ENCODE peak calls at places on chromosomes 16 and 17, in eight cellular contexts. J is A549; S is CD8-positive, alpha-beta memory T cell; V is ovary; A is mammary epithelial cell; W is pancreas; M is upper lobe of right lung; R is neuronal stem cell. D is an unnamed sample.

GRCh38 chr16:82675300-82675699 is 48.5 kb downstream of the CDH13 start:
- DNase-seq in J (no peak), S (no peak), V (no peak), A (no peak), W (no peak), M (no peak), R (no peak), D (no peak)

GRCh38 chr17:79835470-79835899 is 3.8 kb downstream of the CBX4 start:
- DNase-seq in J (no peak), S (no peak), V (no peak), A (no peak), W (peak), M (no peak), R (no peak), D (peak)

GRCh38 chr17:59785091-59785799 is 77.8 kb downstream of the VMP1 start:
- DNase-seq in J (no peak), S (no peak), V (no peak), A (no peak), W (no peak), M (no peak), R (no peak), D (no peak)

GRCh38 chr17:37045271-37045946 is 96.7 kb downstream of the AATF start:
- DNase-seq in J (no peak), S (no peak), V (no peak), A (no peak), W (no peak), M (no peak), R (peak), D (peak)

GRCh38 chr16:65122974-65123845 is 1.3 kb upstream of the CDH11 start:
- DNase-seq in J (no peak), S (no peak), V (peak), A (no peak), W (no peak), M (peak), R (peak), D (peak)

GRCh38 chr16:53429221-53429943 is 4.9 kb upstream of the RBL2 start:
- DNase-seq in J (no peak), S (no peak), V (no peak), A (peak), W (peak), M (no peak), R (no peak), D (no peak)

GRCh38 chr17:4161560-4162221 is 18.7 kb downstream of the CYB5D2 start:
- DNase-seq in J (no peak), S (no peak), V (no peak), A (no peak), W (no peak), M (no peak), R (no peak), D (no peak)

GRCh38 chr16:74951676-74952075 is 33.2 kb downstream of the WDR59 start:
- DNase-seq in J (no peak), S (no peak), V (no peak), A (no peak), W (no peak), M (no peak), R (no peak), D (no peak)

GRCh38 chr17:81832608-81833159 is 407 bp downstream of the MCRIP1 start:
- DNase-seq in J (no peak), S (peak), V (no peak), A (peak), W (no peak), M (peak), R (no peak), D (peak)

GRCh38 chr17:29116652-29117439 is 63.4 kb downstream of the MYO18A start:
- DNase-seq in J (peak), S (peak), V (peak), A (peak), W (peak), M (peak), R (peak), D (peak)

GRCh38 chr17:8710766-8711165 is 33.9 kb downstream of the CCDC42 start:
- DNase-seq in J (no peak), S (no peak), V (no peak), A (no peak), W (no peak), M (no peak), R (no peak), D (no peak)

GRCh38 chr17:8713315-8713714 is 31.3 kb downstream of the CCDC42 start:
- DNase-seq in J (no peak), S (no peak), V (no peak), A (no peak), W (no peak), M (no peak), R (no peak), D (no peak)

GRCh38 chr17:8713878-8714277 is 30.8 kb downstream of the CCDC42 start:
- DNase-seq in J (no peak), S (no peak), V (no peak), A (no peak), W (no peak), M (no peak), R (no peak), D (no peak)

GRCh38 chr17:8711291-8711690 is 33.3 kb downstream of the CCDC42 start:
- DNase-seq in J (no peak), S (no peak), V (no peak), A (no peak), W (no peak), M (no peak), R (no peak), D (no peak)

GRCh38 chr17:8712698-8713097 is 31.9 kb downstream of the CCDC42 start:
- DNase-seq in J (no peak), S (no peak), V (no peak), A (no peak), W (no peak), M (no peak), R (no peak), D (no peak)
- H3K27ac ChIP-seq in J (no peak), S (no peak), V (no peak), A (no peak), W (no peak), M (no peak), R (no peak), D (no peak)

DNA sequence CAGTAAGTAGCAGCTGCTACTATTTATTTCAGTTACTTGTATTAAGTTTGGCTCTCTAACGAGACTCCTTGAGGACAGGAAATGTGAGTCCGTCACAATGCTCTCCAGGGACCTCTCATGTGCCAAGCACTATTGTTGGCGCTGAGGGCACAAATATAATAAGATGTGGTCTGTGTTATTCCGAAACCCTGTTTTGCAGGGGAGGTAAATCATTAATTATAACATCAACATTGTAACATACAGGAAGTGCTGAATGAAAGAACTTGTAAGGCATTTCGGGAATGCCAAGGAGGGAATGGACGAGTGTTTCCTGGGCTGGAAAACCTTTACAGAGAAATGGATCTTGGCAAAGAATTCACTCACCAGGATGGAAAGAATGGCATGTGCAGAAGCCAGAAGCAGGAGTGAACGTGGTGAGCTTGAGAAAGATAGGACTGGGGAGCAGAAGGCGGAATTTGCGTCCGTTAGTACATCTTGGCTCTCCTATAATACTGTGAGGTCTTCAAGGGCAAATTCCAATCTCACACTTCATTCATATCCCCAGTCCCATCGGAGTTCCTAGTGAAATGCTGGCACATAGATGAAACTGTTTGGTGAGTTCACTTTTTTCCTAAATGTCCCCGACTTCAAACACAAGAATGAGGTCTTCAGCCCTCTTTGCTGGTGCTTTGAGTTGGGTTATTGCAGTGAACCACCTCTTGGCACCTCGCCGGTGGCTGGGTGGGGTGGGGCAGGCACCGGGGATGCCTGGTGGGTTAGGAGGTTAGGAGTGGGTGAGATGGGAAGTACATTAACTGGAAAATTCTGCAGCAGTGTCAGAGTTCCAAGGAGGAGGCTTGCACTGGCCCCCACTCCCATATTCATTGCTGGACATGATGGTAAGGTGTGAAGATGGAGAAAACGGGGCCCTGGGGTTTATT is 11.5 kb downstream of the TAC4 start:
- DNase-seq in J (peak), S (no peak), V (no peak), A (no peak), W (no peak), M (no peak), R (no peak), D (no peak)
- H3K4me3 ChIP-seq in J (peak), S (no peak), V (no peak), A (no peak), W (no peak), M (no peak), R (no peak), D (no peak)

DNA sequence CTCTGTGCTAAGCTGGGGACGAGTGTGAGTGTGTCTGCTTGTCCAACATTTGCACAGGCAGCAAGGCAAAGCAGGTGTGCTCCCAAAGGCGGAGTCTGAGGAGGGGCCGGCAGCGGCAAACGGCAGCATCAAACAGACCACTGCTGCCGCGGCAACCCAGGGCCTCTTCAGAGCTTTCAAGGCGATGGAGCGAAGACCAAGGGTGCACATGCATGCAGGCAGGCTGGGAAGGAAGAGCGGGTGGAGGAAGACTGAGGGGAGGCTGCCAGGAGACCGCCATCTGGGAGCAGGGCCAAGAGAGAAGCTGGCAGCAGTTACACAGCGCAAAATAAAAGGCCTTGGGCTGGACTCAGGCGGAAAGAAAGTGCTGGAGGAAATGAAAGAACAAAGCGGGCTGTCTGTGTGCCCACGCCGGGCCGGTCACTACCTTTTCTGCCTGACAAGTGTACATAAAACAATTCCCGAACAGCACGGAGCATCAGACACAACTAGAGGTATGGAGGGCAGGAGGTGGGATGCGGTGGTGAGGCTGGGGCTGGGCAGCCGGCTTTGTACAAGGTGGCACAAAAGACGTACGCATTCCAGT is 8.5 kb downstream of the TIMM22 start:
- DNase-seq in J (no peak), S (no peak), V (peak), A (no peak), W (peak), M (no peak), R (no peak), D (no peak)
- H3K27ac ChIP-seq in J (no peak), S (no peak), V (no peak), A (no peak), W (peak), M (peak), R (no peak), D (peak)

DNA sequence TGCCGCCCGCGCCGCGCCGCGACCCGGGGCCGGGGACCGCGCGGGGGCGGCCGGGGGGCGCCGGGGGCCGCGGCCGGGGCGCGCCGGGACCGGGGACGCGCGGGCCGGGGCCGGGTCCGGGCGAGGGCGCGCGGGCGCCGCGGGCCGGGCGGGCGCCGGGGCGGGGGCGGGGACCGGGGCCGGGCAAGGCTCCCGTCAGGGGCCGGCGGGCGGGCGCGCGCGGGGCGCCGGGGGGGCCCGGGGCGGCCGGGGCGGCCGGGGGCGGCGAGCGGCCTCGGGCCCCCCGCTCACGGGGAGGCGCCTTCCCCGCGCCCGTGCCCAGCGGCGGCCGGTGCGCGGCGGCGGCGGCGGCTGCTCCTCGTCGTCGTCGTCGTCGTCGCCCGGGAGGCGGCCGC is 586 bp downstream of the ZCCHC14 start:
- DNase-seq in J (no peak), S (no peak), V (no peak), A (no peak), W (no peak), M (no peak), R (no peak), D (no peak)
- H3K4me3 ChIP-seq in J (peak), S (no peak), V (peak), A (peak), W (no peak), M (peak), R (peak), D (peak)

DNA sequence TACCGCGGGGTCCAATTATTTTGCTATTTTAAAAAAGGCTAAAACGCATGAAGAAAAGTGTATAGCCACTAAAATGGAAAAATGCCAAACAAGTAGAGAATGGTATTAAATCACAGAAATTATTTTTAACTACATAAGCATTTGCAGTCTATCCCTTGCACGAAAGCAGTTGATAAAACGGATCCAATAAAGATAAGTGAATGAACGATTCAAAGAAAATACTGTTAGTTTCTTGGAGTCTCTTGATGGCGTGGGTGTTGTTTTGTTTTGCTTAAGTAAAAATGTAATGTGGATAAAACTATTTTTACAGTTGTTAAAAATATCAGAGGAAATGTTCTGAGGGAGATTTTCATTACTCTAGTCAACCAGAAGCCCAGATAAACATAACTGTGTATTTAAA is 9.3 kb downstream of the HS3ST3A1 start:
- DNase-seq in J (no peak), S (no peak), V (no peak), A (no peak), W (no peak), M (no peak), R (no peak), D (no peak)
- H3K27ac ChIP-seq in J (no peak), S (no peak), V (no peak), A (no peak), W (no peak), M (no peak), R (no peak), D (no peak)

GRCh38 chr17:18187226-18187625 is 3.6 kb downstream of the ALKBH5 start:
- DNase-seq in J (no peak), S (no peak), V (no peak), A (peak), W (no peak), M (no peak), R (no peak), D (peak)

GRCh38 chr17:18184143-18185007 is 747 bp downstream of the ALKBH5 start:
- DNase-seq in J (no peak), S (peak), V (peak), A (peak), W (peak), M (peak), R (peak), D (peak)

GRCh38 chr17:18185832-18186231 is 2.2 kb downstream of the ALKBH5 start:
- DNase-seq in J (no peak), S (no peak), V (no peak), A (no peak), W (no peak), M (no peak), R (no peak), D (no peak)

GRCh38 chr17:18186271-18186982 is 2.8 kb downstream of the ALKBH5 start:
- DNase-seq in J (no peak), S (no peak), V (no peak), A (no peak), W (no peak), M (no peak), R (no peak), D (peak)

DNA sequence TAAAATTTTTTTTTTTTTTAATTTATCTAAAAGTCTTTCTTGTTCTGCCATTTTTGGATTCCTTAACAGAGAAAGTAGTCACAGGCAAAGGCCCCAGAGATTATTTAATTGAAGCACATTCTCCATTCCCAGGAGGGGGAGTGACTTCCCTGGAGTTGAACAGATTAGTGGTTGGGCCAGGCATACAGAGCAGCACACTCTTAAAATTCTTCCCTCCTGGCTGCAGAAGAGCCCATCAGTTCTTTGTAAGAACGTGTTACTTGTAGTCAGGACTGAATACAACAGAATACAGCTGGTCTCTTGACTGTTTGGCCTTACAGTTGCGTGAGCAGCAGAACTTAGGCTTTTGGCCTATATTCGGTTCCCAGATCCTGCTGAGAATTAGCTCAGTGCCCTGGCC is 1.8 kb downstream of the ALKBH5 start:
- DNase-seq in J (no peak), S (no peak), V (no peak), A (no peak), W (no peak), M (no peak), R (no peak), D (peak)
- H3K4me3 ChIP-seq in J (peak), S (peak), V (peak), A (peak), W (peak), M (peak), R (no peak), D (peak)

GRCh38 chr17:64007838-64008282 is 9.7 kb downstream of the PRR29 start:
- DNase-seq in J (no peak), S (no peak), V (no peak), A (no peak), W (no peak), M (peak), R (no peak), D (no peak)
- H3K27ac ChIP-seq in J (peak), S (no peak), V (no peak), A (no peak), W (no peak), M (peak), R (no peak), D (no peak)

GRCh38 chr17:43368740-43369506 is 29.9 kb upstream of the ARL4D start:
- DNase-seq in J (peak), S (peak), V (peak), A (peak), W (peak), M (peak), R (peak), D (peak)

GRCh38 chr17:43372273-43372911 is 26.4 kb upstream of the ARL4D start:
- DNase-seq in J (no peak), S (no peak), V (peak), A (no peak), W (no peak), M (no peak), R (no peak), D (peak)

GRCh38 chr17:43371227-43371821 is 27.5 kb upstream of the ARL4D start:
- DNase-seq in J (no peak), S (no peak), V (no peak), A (no peak), W (no peak), M (no peak), R (no peak), D (no peak)

GRCh38 chr17:43367588-43368242 is 31.1 kb upstream of the ARL4D start:
- DNase-seq in J (peak), S (no peak), V (peak), A (peak), W (no peak), M (no peak), R (peak), D (peak)

GRCh38 chr17:43369986-43370385 is 28.8 kb upstream of the ARL4D start:
- DNase-seq in J (no peak), S (no peak), V (no peak), A (no peak), W (no peak), M (no peak), R (no peak), D (no peak)
- H3K4me3 ChIP-seq in J (peak), S (no peak), V (no peak), A (no peak), W (no peak), M (peak), R (no peak), D (no peak)

GRCh38 chr17:78738698-78739097 is 43.4 kb downstream of the CYTH1 start:
- DNase-seq in J (no peak), S (no peak), V (no peak), A (no peak), W (no peak), M (no peak), R (no peak), D (no peak)
- H3K27ac ChIP-seq in J (no peak), S (no peak), V (no peak), A (no peak), W (no peak), M (no peak), R (no peak), D (no peak)

DNA sequence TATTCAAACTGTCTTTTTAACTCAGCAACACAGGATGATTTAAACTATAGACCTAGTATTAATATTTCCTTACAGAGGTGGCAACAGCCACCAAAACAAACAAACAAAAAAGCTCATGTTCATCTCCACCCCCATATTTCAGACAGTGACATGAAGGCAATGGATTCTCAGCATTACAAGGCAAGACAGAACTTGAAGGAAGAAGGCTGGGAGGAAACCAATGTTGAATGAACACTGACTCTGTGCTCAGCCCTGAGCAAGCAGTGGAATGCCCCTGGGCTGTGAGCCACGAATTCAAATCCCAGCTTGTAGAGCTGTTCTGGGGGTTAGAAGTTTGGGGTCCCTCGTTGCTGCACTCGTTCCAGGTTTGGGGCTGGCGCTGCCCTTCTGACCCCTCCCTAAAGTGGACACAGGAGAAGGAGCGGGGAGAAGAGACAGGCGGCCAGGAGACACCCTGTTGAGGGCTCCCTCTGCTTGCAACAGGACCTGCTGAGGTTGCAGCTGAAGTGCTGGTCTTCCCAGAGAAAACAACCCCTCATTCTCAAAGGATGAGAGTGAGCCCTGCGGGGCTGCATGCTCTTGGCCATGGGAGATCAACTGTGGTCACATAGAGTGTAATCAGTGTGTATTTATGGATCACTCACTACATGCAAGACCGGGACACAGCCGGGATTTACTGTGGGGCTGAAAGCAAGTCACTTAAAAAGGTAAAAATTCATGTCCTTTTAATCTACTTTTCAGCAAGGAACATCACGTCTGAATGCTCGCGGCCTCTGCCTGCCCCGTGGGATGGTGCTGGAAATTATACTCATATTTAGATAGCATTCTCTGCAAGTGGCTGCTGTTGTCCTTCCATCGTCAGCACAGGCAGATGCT is 34.3 kb downstream of the MYH3 start:
- DNase-seq in J (no peak), S (no peak), V (no peak), A (peak), W (no peak), M (no peak), R (no peak), D (no peak)
- H3K4me3 ChIP-seq in J (no peak), S (no peak), V (no peak), A (peak), W (no peak), M (no peak), R (no peak), D (no peak)